ENCODE peak calls at places on chromosomes 3 and 15, in four cellular contexts. K, Y, W and Q are unnamed samples.
A peak's percentile ranks its signal among the peaks of the same experiment; 100 is the strongest.

GRCh38 chr3:29156071-29156715 is 124.7 kb upstream of the RBMS3 start:
- DNase-seq in K (no peak), Y (no peak), W (no peak), Q (no peak)

GRCh38 chr3:126322181-126322967 is 34.8 kb downstream of the KLF15 start:
- DNase-seq in K (no peak), Y (no peak), W (no peak), Q (no peak)

GRCh38 chr3:55322649-55323048 is 164.5 kb downstream of the WNT5A start:
- DNase-seq in K (no peak), Y (no peak), W (no peak), Q (no peak)

GRCh38 chr3:122942937-122943827 is 84.4 kb downstream of the SEMA5B start:
- DNase-seq in K (peak; percentile 59), Y (peak; percentile 87), W (peak; percentile 41), Q (no peak)

GRCh38 chr3:72145506-72146380 is 360.8 kb upstream of the PROK2 start:
- DNase-seq in K (no peak), Y (peak; percentile 62), W (no peak), Q (no peak)

GRCh38 chr3:197746801-197747237 is 2.9 kb upstream of the FYTTD1 start:
- DNase-seq in K (no peak), Y (peak; percentile 39), W (no peak), Q (no peak)

GRCh38 chr3:38521391-38521987 is 25.3 kb downstream of the EXOG start:
- DNase-seq in K (peak; percentile 54), Y (peak; percentile 74), W (peak; percentile 62), Q (peak; percentile 74)

GRCh38 chr3:47870702-47871255 is 67.8 kb downstream of the DHX30 start:
- DNase-seq in K (no peak), Y (no peak), W (no peak), Q (no peak)

GRCh38 chr3:38138347-38139190 is at the start of gene MYD88:
- DNase-seq in K (peak; percentile 78), Y (peak; percentile 82), W (no peak), Q (peak; percentile 44)

GRCh38 chr3:42071720-42072582 is 19.2 kb upstream of the TRAK1 start:
- DNase-seq in K (peak; percentile 58), Y (peak; percentile 74), W (no peak), Q (peak; percentile 86)

GRCh38 chr15:40038654-40039543 is at the start of gene SRP14:
- DNase-seq in K (peak; percentile 95), Y (peak; percentile 93), W (peak; percentile 79), Q (peak; percentile 88)

GRCh38 chr15:64143276-64143675 is 8.3 kb upstream of the SNX22 start:
- DNase-seq in K (no peak), Y (no peak), W (no peak), Q (no peak)

GRCh38 chr3:197027896-197028710 is 1.5 kb downstream of the MELTF start:
- DNase-seq in K (no peak), Y (no peak), W (no peak), Q (no peak)

GRCh38 chr3:136366289-136366688 is 116.1 kb downstream of the PCCB start:
- DNase-seq in K (no peak), Y (no peak), W (no peak), Q (no peak)

GRCh38 chr15:64502537-64502936 is 42.2 kb downstream of the ZNF609 start:
- DNase-seq in K (no peak), Y (no peak), W (no peak), Q (no peak)

GRCh38 chr15:65333863-65334262 is 29.4 kb downstream of the RNU5B-1 start:
- DNase-seq in K (no peak), Y (no peak), W (no peak), Q (no peak)

GRCh38 chr3:138066383-138066782 is 49.0 kb downstream of the DZIP1L start:
- DNase-seq in K (no peak), Y (no peak), W (no peak), Q (no peak)

GRCh38 chr15:68732451-68732850 is 88.2 kb downstream of the ANP32A start:
- DNase-seq in K (no peak), Y (no peak), W (no peak), Q (no peak)

GRCh38 chr3:60580826-60581225 is 670.4 kb downstream of the FHIT start:
- DNase-seq in K (no peak), Y (no peak), W (no peak), Q (no peak)

GRCh38 chr3:170829873-170830272 is 40.1 kb downstream of the RPL22L1 start:
- DNase-seq in K (no peak), Y (no peak), W (no peak), Q (no peak)

GRCh38 chr3:45785626-45786150 is 10.6 kb downstream of the SLC6A20 start:
- DNase-seq in K (no peak), Y (no peak), W (no peak), Q (no peak)

GRCh38 chr15:50390549-50391264 is 33.5 kb upstream of the USP8 start:
- DNase-seq in K (no peak), Y (no peak), W (no peak), Q (no peak)

GRCh38 chr3:178536271-178537079 is at the start of gene KCNMB2:
- DNase-seq in K (no peak), Y (no peak), W (no peak), Q (no peak)

GRCh38 chr15:100923902-100924301 is 4.7 kb downstream of the LRRK1 start:
- DNase-seq in K (no peak), Y (no peak), W (no peak), Q (peak; percentile 49)

GRCh38 chr3:37812497-37812896 is 49.2 kb upstream of the CTDSPL start:
- DNase-seq in K (no peak), Y (peak; percentile 24), W (no peak), Q (peak; percentile 84)

GRCh38 chr15:59300618-59301139 is 72.0 kb downstream of the MYO1E start:
- DNase-seq in K (no peak), Y (peak; percentile 19), W (no peak), Q (peak; percentile 73)

GRCh38 chr3:185242642-185243041 is 11.2 kb downstream of the EHHADH start:
- DNase-seq in K (no peak), Y (no peak), W (no peak), Q (no peak)

GRCh38 chr3:185732782-185733181 is 92.1 kb downstream of the IGF2BP2 start:
- DNase-seq in K (no peak), Y (no peak), W (no peak), Q (no peak)

GRCh38 chr3:53092942-53093341 is 37.3 kb downstream of the RFT1 start:
- DNase-seq in K (no peak), Y (peak; percentile 23), W (no peak), Q (no peak)

GRCh38 chr3:53085476-53085875 is 39.6 kb upstream of the SFMBT1 start:
- DNase-seq in K (no peak), Y (no peak), W (no peak), Q (no peak)

GRCh38 chr3:53091011-53091410 is 39.2 kb downstream of the RFT1 start:
- DNase-seq in K (no peak), Y (no peak), W (no peak), Q (no peak)

GRCh38 chr3:53092216-53092615 is 38.0 kb downstream of the RFT1 start:
- DNase-seq in K (no peak), Y (no peak), W (no peak), Q (no peak)

GRCh38 chr3:53089511-53089910 is 40.7 kb downstream of the RFT1 start:
- DNase-seq in K (no peak), Y (peak; percentile 50), W (no peak), Q (no peak)
- H3K4me1 ChIP-seq in K (no peaks in the 10 kb centered on the region), Y (peaks cover 38% of the 10 kb centered on the region), W (no peaks in the 10 kb centered on the region), Q (no peaks in the 10 kb centered on the region)

GRCh38 chr3:89234620-89235019 is 127.2 kb downstream of the EPHA3 start:
- DNase-seq in K (no peak), Y (no peak), W (no peak), Q (no peak)

GRCh38 chr3:89238836-89239235 is 131.4 kb downstream of the EPHA3 start:
- DNase-seq in K (no peak), Y (no peak), W (no peak), Q (no peak)
- H3K4me3 ChIP-seq in K (no peak overlapping the region), Y (no peak overlapping the region), W (no peak overlapping the region), Q (no peak overlapping the region)

DNA sequence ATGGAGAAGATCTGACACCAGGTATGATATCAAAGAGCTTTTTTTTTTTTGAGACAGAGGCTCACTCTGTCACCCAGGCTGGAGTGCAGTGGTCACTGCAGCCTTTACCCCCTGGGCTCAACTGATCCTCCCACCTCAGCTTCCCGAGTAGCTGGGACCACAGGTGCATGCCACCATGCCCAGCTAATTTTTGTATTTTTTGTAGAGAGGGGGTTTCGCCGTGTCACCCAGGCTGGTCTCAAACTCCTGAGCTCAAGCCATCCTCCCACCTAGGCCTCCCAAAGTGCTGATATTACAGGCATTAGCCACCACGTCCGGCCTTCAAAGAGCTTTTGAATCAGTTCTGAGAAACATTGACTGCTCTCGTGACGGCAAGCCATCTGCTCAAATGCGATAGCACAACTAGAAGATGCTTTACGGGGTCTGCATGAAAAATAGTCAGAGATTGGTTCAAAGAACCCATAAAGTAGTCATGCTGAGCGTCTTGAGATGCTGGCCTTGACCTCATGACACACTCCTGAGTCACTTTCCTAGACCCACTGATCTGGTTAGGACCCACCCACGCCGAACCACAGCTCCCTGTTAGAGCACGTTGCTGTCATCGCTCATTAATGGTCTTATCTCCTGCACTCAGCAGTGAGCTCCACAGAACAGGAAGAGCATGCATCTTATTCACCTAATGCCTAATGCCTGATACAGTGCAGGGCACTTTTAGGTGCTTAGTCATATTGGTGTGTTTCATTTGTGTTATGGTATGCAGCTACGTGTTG is 57.0 kb upstream of the NR2F2 start:
- DNase-seq in K (no peak), Y (peak; percentile 11), W (peak; percentile 100), Q (no peak)
- H3K4me1 ChIP-seq in K (peaks cover 2% of the 10 kb centered on the region), Y (no peaks in the 10 kb centered on the region), W (peaks cover 63% of the 10 kb centered on the region), Q (no peaks in the 10 kb centered on the region)

GRCh38 chr15:53978248-53978906 is at the start of gene UNC13C:
- DNase-seq in K (peak; percentile 45), Y (peak; percentile 2), W (no peak), Q (no peak)
- H3K4me3 ChIP-seq in K (peak within 1 kb of the TSS; percentile 0), Y (no peak within 1 kb of the TSS), W (no peak within 1 kb of the TSS), Q (peak within 1 kb of the TSS; percentile 45)

DNA sequence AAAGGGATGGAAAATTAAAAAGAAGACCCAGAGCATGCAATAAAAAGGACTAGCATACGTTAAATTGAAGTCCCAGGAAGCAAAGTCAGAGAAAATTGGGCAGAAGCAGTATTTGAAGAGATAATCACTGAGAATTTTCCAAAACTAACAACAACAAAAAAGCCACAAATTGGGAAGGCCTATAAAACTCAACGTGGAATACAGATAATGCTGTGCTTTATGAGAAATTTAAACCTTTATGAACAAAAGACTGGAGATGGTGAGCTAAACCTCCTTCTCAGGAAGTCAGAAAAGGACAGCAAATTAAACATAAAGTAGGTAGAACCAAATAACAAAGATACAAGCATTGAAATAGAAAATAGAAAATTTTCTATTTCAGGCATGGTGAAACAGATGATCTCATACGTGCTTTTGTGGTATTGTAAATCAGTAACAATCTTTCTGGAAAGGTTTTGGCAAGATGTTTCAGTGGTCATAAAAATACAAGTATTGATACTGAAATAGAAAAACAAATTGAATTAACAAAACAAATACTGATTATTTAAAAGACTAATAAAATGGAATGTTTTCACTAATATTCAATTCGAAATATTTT is 55.6 kb downstream of the LYSMD4 start:
- DNase-seq in K (no peak), Y (no peak), W (no peak), Q (no peak)
- H3K4me1 ChIP-seq in K (no peaks in the 10 kb centered on the region), Y (no peaks in the 10 kb centered on the region), W (no peaks in the 10 kb centered on the region), Q (peaks cover 4% of the 10 kb centered on the region)

GRCh38 chr3:48991851-48992545 is 2.0 kb downstream of the P4HTM start:
- DNase-seq in K (no peak), Y (no peak), W (no peak), Q (no peak)

GRCh38 chr3:48989126-48989795 is 780 bp upstream of the P4HTM start:
- DNase-seq in K (no peak), Y (no peak), W (no peak), Q (no peak)

GRCh38 chr3:48989796-48990635 is at the start of gene P4HTM:
- DNase-seq in K (peak; percentile 93), Y (peak; percentile 82), W (peak; percentile 72), Q (peak; percentile 96)

GRCh38 chr3:48993834-48994233 is 3.8 kb downstream of the P4HTM start:
- DNase-seq in K (no peak), Y (no peak), W (no peak), Q (no peak)

GRCh38 chr3:48990636-48991421 is 788 bp downstream of the P4HTM start:
- DNase-seq in K (peak; percentile 50), Y (peak; percentile 28), W (no peak), Q (no peak)
- H3K4me3 ChIP-seq in K (peak overlapping the region; percentile 68), Y (peak overlapping the region; percentile 98), W (peak overlapping the region; percentile 80), Q (peak overlapping the region; percentile 99)